ENCODE peak calls at places on chromosomes 1 and 21, in four cellular contexts. One of them, this sample, is unnamed.

GRCh38 chr1:32568929-32569328 is 29.7 kb downstream of the ZBTB8A start:
- DNase-seq in esophagus squamous epithelium: no peak
- DNase-seq in stimulated activated CD4-positive, alpha-beta T cell treated with anti-CD3 and anti-CD28 coated beads, Interleukin-12 subunit alpha, Interleukin-12 subunit beta, amount 100 ng/mL, for 4 hours: no peak
- DNase-seq in IMR-90: no peak
- DNase-seq in this sample: no peak

GRCh38 chr1:53573522-53573921 is 114.3 kb downstream of the DMRTB1 start:
- DNase-seq in esophagus squamous epithelium: no peak
- DNase-seq in stimulated activated CD4-positive, alpha-beta T cell treated with anti-CD3 and anti-CD28 coated beads, Interleukin-12 subunit alpha, Interleukin-12 subunit beta, amount 100 ng/mL, for 4 hours: no peak
- DNase-seq in IMR-90: no peak
- DNase-seq in this sample: no peak

GRCh38 chr1:219858980-219859379 is 69.4 kb downstream of the SLC30A10 start:
- DNase-seq in esophagus squamous epithelium: no peak
- DNase-seq in stimulated activated CD4-positive, alpha-beta T cell treated with anti-CD3 and anti-CD28 coated beads, Interleukin-12 subunit alpha, Interleukin-12 subunit beta, amount 100 ng/mL, for 4 hours: no peak
- DNase-seq in IMR-90: no peak
- DNase-seq in this sample: no peak

GRCh38 chr1:114718661-114719423 is 2.3 kb upstream of the NRAS start:
- DNase-seq in esophagus squamous epithelium: no peak
- DNase-seq in stimulated activated CD4-positive, alpha-beta T cell treated with anti-CD3 and anti-CD28 coated beads, Interleukin-12 subunit alpha, Interleukin-12 subunit beta, amount 100 ng/mL, for 4 hours: no peak
- DNase-seq in IMR-90: peak; percentile 78
- DNase-seq in this sample: no peak

GRCh38 chr21:27346041-27346448 is 379.2 kb upstream of the ADAMTS5 start:
- DNase-seq in esophagus squamous epithelium: no peak
- DNase-seq in stimulated activated CD4-positive, alpha-beta T cell treated with anti-CD3 and anti-CD28 coated beads, Interleukin-12 subunit alpha, Interleukin-12 subunit beta, amount 100 ng/mL, for 4 hours: no peak
- DNase-seq in IMR-90: peak; percentile 68
- DNase-seq in this sample: no peak

GRCh38 chr1:121558514-121558913 is 373.7 kb downstream of the SRGAP2C start:
- DNase-seq in esophagus squamous epithelium: no peak
- DNase-seq in stimulated activated CD4-positive, alpha-beta T cell treated with anti-CD3 and anti-CD28 coated beads, Interleukin-12 subunit alpha, Interleukin-12 subunit beta, amount 100 ng/mL, for 4 hours: no peak
- DNase-seq in IMR-90: peak; percentile 90
- DNase-seq in this sample: peak; percentile 75

GRCh38 chr1:183023146-183023600 is at the start of gene LAMC1:
- DNase-seq in esophagus squamous epithelium: no peak
- DNase-seq in stimulated activated CD4-positive, alpha-beta T cell treated with anti-CD3 and anti-CD28 coated beads, Interleukin-12 subunit alpha, Interleukin-12 subunit beta, amount 100 ng/mL, for 4 hours: peak; percentile 3
- DNase-seq in IMR-90: peak; percentile 80
- DNase-seq in this sample: peak; percentile 96

GRCh38 chr1:54807756-54808155 is 6.6 kb upstream of the TTC22 start:
- DNase-seq in esophagus squamous epithelium: no peak
- DNase-seq in stimulated activated CD4-positive, alpha-beta T cell treated with anti-CD3 and anti-CD28 coated beads, Interleukin-12 subunit alpha, Interleukin-12 subunit beta, amount 100 ng/mL, for 4 hours: no peak
- DNase-seq in IMR-90: no peak
- DNase-seq in this sample: no peak

GRCh38 chr1:35894183-35894582 is 11.2 kb downstream of the AGO1 start:
- DNase-seq in esophagus squamous epithelium: peak; percentile 8
- DNase-seq in stimulated activated CD4-positive, alpha-beta T cell treated with anti-CD3 and anti-CD28 coated beads, Interleukin-12 subunit alpha, Interleukin-12 subunit beta, amount 100 ng/mL, for 4 hours: no peak
- DNase-seq in IMR-90: peak; percentile 52
- DNase-seq in this sample: peak; percentile 63

GRCh38 chr1:8025671-8026144 is 401 bp downstream of the ERRFI1 start:
- DNase-seq in esophagus squamous epithelium: no peak
- DNase-seq in stimulated activated CD4-positive, alpha-beta T cell treated with anti-CD3 and anti-CD28 coated beads, Interleukin-12 subunit alpha, Interleukin-12 subunit beta, amount 100 ng/mL, for 4 hours: peak; percentile 10
- DNase-seq in IMR-90: no peak
- DNase-seq in this sample: no peak

GRCh38 chr1:201480231-201481003 is 11.4 kb upstream of the PHLDA3 start:
- DNase-seq in esophagus squamous epithelium: no peak
- DNase-seq in stimulated activated CD4-positive, alpha-beta T cell treated with anti-CD3 and anti-CD28 coated beads, Interleukin-12 subunit alpha, Interleukin-12 subunit beta, amount 100 ng/mL, for 4 hours: peak; percentile 59
- DNase-seq in IMR-90: no peak
- DNase-seq in this sample: peak; percentile 91

GRCh38 chr1:55546553-55546952 is 331.4 kb upstream of the USP24 start:
- DNase-seq in esophagus squamous epithelium: no peak
- DNase-seq in stimulated activated CD4-positive, alpha-beta T cell treated with anti-CD3 and anti-CD28 coated beads, Interleukin-12 subunit alpha, Interleukin-12 subunit beta, amount 100 ng/mL, for 4 hours: no peak
- DNase-seq in IMR-90: no peak
- DNase-seq in this sample: no peak

GRCh38 chr1:111618953-111619634 is 495 bp upstream of the RAP1A start:
- DNase-seq in esophagus squamous epithelium: no peak
- DNase-seq in stimulated activated CD4-positive, alpha-beta T cell treated with anti-CD3 and anti-CD28 coated beads, Interleukin-12 subunit alpha, Interleukin-12 subunit beta, amount 100 ng/mL, for 4 hours: no peak
- DNase-seq in IMR-90: no peak
- DNase-seq in this sample: no peak

GRCh38 chr21:41883582-41883981 is 4.4 kb upstream of the PRDM15 start:
- DNase-seq in esophagus squamous epithelium: no peak
- DNase-seq in stimulated activated CD4-positive, alpha-beta T cell treated with anti-CD3 and anti-CD28 coated beads, Interleukin-12 subunit alpha, Interleukin-12 subunit beta, amount 100 ng/mL, for 4 hours: no peak
- DNase-seq in IMR-90: peak; percentile 12
- DNase-seq in this sample: no peak

GRCh38 chr21:25565272-25566199 is 41.7 kb downstream of the MRPL39 start:
- DNase-seq in esophagus squamous epithelium: no peak
- DNase-seq in stimulated activated CD4-positive, alpha-beta T cell treated with anti-CD3 and anti-CD28 coated beads, Interleukin-12 subunit alpha, Interleukin-12 subunit beta, amount 100 ng/mL, for 4 hours: no peak
- DNase-seq in IMR-90: no peak
- DNase-seq in this sample: no peak

GRCh38 chr1:244028701-244029100 is 22.4 kb upstream of the ZBTB18 start:
- DNase-seq in esophagus squamous epithelium: no peak
- DNase-seq in stimulated activated CD4-positive, alpha-beta T cell treated with anti-CD3 and anti-CD28 coated beads, Interleukin-12 subunit alpha, Interleukin-12 subunit beta, amount 100 ng/mL, for 4 hours: no peak
- DNase-seq in IMR-90: no peak
- DNase-seq in this sample: no peak

GRCh38 chr1:28354121-28354520 is 15.4 kb upstream of the PHACTR4 start:
- DNase-seq in esophagus squamous epithelium: no peak
- DNase-seq in stimulated activated CD4-positive, alpha-beta T cell treated with anti-CD3 and anti-CD28 coated beads, Interleukin-12 subunit alpha, Interleukin-12 subunit beta, amount 100 ng/mL, for 4 hours: no peak
- DNase-seq in IMR-90: peak; percentile 69
- DNase-seq in this sample: no peak